ENCODE peak calls at places on chromosomes 12 and 14, in four cellular contexts. One of them, this sample, is unnamed.

GRCh38 chr12:61821381-61821780 is 438.8 kb upstream of the USP15 start:
- DNase-seq in gastrocnemius medialis: no peak
- DNase-seq in breast epithelium: no peak
- DNase-seq in Peyer's patch: no peak
- DNase-seq in this sample: no peak

GRCh38 chr12:114638790-114639435 is 45.1 kb downstream of the TBX3 start:
- DNase-seq in gastrocnemius medialis: no peak
- DNase-seq in breast epithelium: no peak
- DNase-seq in Peyer's patch: no peak
- DNase-seq in this sample: no peak

GRCh38 chr12:131827961-131828534 is at the start of gene MMP17:
- DNase-seq in gastrocnemius medialis: no peak
- DNase-seq in breast epithelium: no peak
- DNase-seq in Peyer's patch: peak
- DNase-seq in this sample: peak

GRCh38 chr14:63438065-63438757 is 105.0 kb downstream of the PPP2R5E start:
- DNase-seq in gastrocnemius medialis: no peak
- DNase-seq in breast epithelium: peak
- DNase-seq in Peyer's patch: peak
- DNase-seq in this sample: peak

GRCh38 chr12:88935856-88936255 is 355.6 kb upstream of the KITLG start:
- DNase-seq in gastrocnemius medialis: no peak
- DNase-seq in breast epithelium: no peak
- DNase-seq in Peyer's patch: no peak
- DNase-seq in this sample: no peak

GRCh38 chr14:22333408-22334274 is 255.4 kb downstream of the DAD1 start:
- DNase-seq in gastrocnemius medialis: peak
- DNase-seq in breast epithelium: no peak
- DNase-seq in Peyer's patch: peak
- DNase-seq in this sample: peak

GRCh38 chr12:116954700-116955381 is 44.1 kb downstream of the FBXW8 start:
- DNase-seq in gastrocnemius medialis: no peak
- DNase-seq in breast epithelium: no peak
- DNase-seq in Peyer's patch: no peak
- DNase-seq in this sample: no peak

GRCh38 chr14:75273272-75274044 is 5.2 kb upstream of the FOS start:
- DNase-seq in gastrocnemius medialis: no peak
- DNase-seq in breast epithelium: no peak
- DNase-seq in Peyer's patch: no peak
- DNase-seq in this sample: no peak

GRCh38 chr14:69794791-69795190 is 2.2 kb downstream of the SLC10A1 start:
- DNase-seq in gastrocnemius medialis: no peak
- DNase-seq in breast epithelium: no peak
- DNase-seq in Peyer's patch: no peak
- DNase-seq in this sample: no peak

GRCh38 chr14:69796797-69797500 is at the start of gene SLC10A1:
- DNase-seq in gastrocnemius medialis: no peak
- DNase-seq in breast epithelium: no peak
- DNase-seq in Peyer's patch: no peak
- DNase-seq in this sample: no peak

GRCh38 chr14:69797573-69798338 is 715 bp upstream of the SLC10A1 start:
- DNase-seq in gastrocnemius medialis: no peak
- DNase-seq in breast epithelium: no peak
- DNase-seq in Peyer's patch: no peak
- DNase-seq in this sample: no peak

GRCh38 chr14:69789118-69789640 is 7.9 kb downstream of the SLC10A1 start:
- DNase-seq in gastrocnemius medialis: no peak
- DNase-seq in breast epithelium: no peak
- DNase-seq in Peyer's patch: no peak
- DNase-seq in this sample: no peak

DNA sequence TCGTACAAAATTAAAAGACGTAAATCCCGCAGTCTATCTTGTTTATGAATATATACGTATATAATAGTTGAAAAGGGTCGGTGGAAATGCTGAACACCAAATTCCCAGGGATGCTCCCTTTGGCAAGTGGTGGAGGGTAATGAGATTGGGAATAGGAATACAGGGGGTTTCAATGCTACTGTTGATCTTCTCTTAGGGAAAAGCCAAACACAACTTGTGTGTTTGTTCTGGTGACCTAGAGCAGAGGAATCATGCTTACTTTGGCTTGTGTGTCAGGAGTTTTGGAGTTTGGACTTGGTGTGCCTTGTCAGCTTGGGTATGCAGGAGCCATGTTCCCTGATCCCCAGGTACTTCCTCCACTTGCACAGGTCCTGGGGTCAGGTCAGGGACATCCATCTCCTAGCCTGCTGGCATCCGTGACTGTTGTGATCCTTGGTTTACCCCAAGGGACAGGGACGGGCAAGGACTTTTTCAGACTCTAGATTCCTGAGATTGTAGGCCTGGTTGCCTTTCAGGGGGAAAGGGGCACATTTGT is 4.1 kb downstream of the SLC10A1 start:
- DNase-seq in gastrocnemius medialis: no peak
- DNase-seq in breast epithelium: no peak
- DNase-seq in Peyer's patch: no peak
- DNase-seq in this sample: no peak
- TF ChIP-seq POLR2A in gastrocnemius medialis: no peak
- TF ChIP-seq POLR2A in breast epithelium: no peak
- TF ChIP-seq POLR2A in Peyer's patch: no peak
- TF ChIP-seq POLR2A in this sample: no peak

DNA sequence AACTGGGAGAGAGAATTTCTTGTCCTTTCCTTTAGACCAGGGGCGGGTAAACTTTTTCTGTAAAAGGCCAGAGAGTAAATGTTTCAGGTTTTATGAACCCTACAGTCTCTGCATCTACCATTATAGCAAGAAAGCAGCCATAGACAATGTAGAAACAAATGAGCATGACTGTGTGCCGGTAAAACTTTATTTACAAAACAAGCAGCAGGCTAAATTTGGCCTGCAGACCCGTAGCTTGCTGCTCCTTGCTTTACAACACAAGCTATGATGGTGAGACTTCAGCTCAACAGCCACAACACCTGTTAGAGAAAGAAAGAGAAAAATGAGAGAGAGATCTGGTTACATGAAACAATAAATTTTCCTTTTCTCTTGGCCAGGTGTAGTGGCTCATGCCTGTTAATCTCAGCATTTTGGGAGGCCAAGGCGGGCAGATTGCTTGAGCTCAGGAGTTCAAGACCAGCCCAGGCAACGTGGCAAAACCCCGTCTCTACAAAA is 4.2 kb upstream of the CDC42BPB start:
- DNase-seq in gastrocnemius medialis: no peak
- DNase-seq in breast epithelium: no peak
- DNase-seq in Peyer's patch: no peak
- DNase-seq in this sample: no peak
- TF ChIP-seq POLR2A in gastrocnemius medialis: no peak
- TF ChIP-seq POLR2A in breast epithelium: no peak
- TF ChIP-seq POLR2A in Peyer's patch: no peak
- TF ChIP-seq POLR2A in this sample: no peak

GRCh38 chr14:67644428-67644827 is 24.7 kb downstream of the ARG2 start:
- DNase-seq in gastrocnemius medialis: peak
- DNase-seq in breast epithelium: no peak
- DNase-seq in Peyer's patch: no peak
- DNase-seq in this sample: no peak
- TF ChIP-seq POLR2A in gastrocnemius medialis: no peak
- TF ChIP-seq POLR2A in breast epithelium: no peak
- TF ChIP-seq POLR2A in Peyer's patch: no peak
- TF ChIP-seq POLR2A in this sample: no peak

GRCh38 chr12:49330631-49331359 is 6.2 kb downstream of the C1QL4 start:
- DNase-seq in gastrocnemius medialis: no peak
- DNase-seq in breast epithelium: no peak
- DNase-seq in Peyer's patch: no peak
- DNase-seq in this sample: no peak
- TF ChIP-seq POLR2A in gastrocnemius medialis: no peak
- TF ChIP-seq POLR2A in breast epithelium: no peak
- TF ChIP-seq POLR2A in Peyer's patch: no peak
- TF ChIP-seq POLR2A in this sample: no peak

GRCh38 chr12:7125632-7126227 is 3.0 kb downstream of the RBP5 start:
- DNase-seq in gastrocnemius medialis: no peak
- DNase-seq in breast epithelium: no peak
- DNase-seq in Peyer's patch: no peak
- DNase-seq in this sample: peak

GRCh38 chr12:7129647-7130536 is at the start of gene CLSTN3:
- DNase-seq in gastrocnemius medialis: peak
- DNase-seq in breast epithelium: peak
- DNase-seq in Peyer's patch: peak
- DNase-seq in this sample: peak

GRCh38 chr12:7130537-7130790 is 293 bp downstream of the CLSTN3 start:
- DNase-seq in gastrocnemius medialis: no peak
- DNase-seq in breast epithelium: no peak
- DNase-seq in Peyer's patch: no peak
- DNase-seq in this sample: no peak

GRCh38 chr12:7128681-7129593 is at the start of gene RBP5:
- DNase-seq in gastrocnemius medialis: no peak
- DNase-seq in breast epithelium: no peak
- DNase-seq in Peyer's patch: no peak
- DNase-seq in this sample: no peak

DNA sequence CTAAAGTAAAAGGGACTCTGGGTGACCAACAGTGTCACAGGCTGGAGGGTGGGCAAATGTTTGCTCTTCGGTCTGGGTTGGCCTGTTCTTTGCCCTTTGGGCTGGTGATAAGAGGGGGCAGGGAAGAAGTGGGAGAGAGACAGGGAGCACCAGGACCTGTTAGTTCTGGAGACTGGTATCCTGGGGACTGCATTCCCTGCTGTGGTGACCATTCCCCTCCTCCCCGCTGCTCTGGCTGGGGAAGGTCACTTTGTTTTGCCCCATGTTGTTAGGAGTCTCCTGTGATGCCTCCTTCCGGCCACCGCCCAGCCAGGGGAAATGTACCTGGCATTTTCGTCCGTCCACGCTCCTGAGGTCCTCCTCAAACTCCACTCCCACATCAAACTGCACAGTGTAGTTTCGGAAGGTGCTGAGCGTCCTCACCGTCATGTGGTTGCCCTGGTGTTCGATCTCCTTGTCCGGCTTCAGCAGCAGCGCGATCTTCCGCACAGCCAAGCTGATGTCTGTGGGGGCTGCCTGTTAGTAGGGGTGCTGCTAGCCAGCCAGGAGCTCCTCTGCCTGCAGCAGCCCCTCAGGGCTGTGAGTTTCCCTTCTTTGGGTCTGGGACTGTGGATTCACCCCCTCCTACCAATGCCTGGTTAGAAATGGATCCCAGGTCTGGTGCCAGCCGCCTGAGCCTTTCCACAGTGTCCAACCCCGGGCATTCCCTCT is 618 bp downstream of the RBP5 start:
- DNase-seq in gastrocnemius medialis: no peak
- DNase-seq in breast epithelium: no peak
- DNase-seq in Peyer's patch: no peak
- DNase-seq in this sample: no peak
- TF ChIP-seq POLR2A in gastrocnemius medialis: no peak
- TF ChIP-seq POLR2A in breast epithelium: no peak
- TF ChIP-seq POLR2A in Peyer's patch: no peak
- TF ChIP-seq POLR2A in this sample: no peak

DNA sequence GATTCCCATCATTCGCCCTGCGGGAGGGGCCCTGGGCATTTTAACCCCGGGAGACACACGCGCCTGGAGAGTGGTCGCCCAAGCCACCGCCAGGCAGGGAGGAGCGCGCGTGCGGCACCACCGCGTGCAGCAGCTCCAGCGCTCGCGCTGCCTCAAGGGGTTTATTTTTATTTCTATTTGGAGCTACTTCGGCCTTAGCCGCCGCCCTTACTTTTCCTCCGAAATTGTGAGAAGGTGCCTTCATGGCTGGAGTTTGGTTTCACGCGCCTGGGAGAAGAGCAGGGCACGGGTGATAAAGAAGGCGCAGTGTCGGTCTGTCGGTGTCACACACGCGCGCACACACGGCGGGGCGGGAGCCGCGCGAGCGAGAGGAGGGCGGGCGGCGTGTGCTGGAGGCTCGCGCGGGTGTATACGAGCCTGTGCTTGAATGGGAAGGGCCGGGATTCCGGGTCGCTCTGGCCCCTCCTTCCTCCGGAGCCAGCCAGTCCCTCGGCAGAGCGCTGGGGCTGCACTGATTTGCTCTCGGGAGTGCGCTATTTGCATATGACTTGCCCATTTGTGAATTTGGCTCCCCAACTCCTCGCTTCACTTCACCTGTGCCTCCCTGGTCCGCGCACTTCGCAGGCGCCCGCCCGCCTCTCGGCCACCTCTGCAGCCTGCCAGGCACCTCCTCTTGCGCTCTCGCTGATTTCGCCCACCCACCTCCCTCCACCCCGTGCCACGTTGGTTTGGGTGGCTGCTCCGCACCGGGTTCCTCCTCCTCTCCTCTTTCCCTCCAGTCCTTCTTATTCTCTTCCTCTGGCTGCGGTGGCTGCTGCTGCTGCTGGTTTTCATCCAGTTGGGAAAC is 932.3 kb downstream of the DIO2 start:
- DNase-seq in gastrocnemius medialis: peak
- DNase-seq in breast epithelium: peak
- DNase-seq in Peyer's patch: peak
- DNase-seq in this sample: no peak
- TF ChIP-seq POLR2A in gastrocnemius medialis: no peak
- TF ChIP-seq POLR2A in breast epithelium: peak
- TF ChIP-seq POLR2A in Peyer's patch: no peak
- TF ChIP-seq POLR2A in this sample: no peak

DNA sequence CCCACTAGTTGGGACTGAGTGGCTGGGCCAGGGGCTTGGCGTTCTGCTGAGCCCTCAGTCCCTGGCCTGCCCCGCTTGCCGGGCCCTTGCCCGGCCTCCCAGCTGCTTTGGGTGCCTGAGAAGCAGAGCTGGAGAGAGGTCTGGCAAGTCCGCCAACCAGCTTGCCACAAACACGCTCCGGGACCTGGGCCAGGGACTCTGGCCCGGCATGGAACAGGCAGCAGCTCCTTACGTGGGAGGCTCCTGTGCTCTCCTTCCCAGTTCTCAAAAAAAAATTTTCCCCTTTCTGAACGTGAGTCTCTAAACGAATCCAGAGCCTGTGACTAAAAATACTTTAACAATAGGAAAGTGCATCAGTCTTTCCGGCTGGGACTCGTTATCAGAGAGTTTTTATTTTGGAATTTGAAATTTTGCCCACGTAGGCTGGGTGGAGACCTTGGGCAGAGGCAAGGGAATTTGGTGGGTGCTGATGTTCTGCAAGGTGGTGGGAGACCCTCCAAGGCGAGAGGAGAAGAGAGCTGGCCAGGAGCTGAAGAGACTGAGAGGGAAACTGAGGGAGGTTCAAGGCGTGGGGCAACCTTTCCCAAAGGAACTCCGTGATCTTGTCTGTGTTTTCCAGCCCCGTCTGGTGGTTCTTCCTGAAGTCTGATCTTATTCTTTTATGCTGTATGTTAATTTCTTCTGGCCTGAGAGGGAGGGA is 6.8 kb upstream of the NR4A1 start:
- DNase-seq in gastrocnemius medialis: peak
- DNase-seq in breast epithelium: peak
- DNase-seq in Peyer's patch: no peak
- DNase-seq in this sample: no peak
- TF ChIP-seq POLR2A in gastrocnemius medialis: no peak
- TF ChIP-seq POLR2A in breast epithelium: no peak
- TF ChIP-seq POLR2A in Peyer's patch: no peak
- TF ChIP-seq POLR2A in this sample: no peak

This sample was measured in erythroblast.